ENCODE peak calls at places on chromosomes 7 and 10, in six cellular contexts. V, W, R, K, S and J are unnamed samples.

GRCh38 chr7:117581424-117581823 is 101.6 kb downstream of the CFTR start:
- DNase-seq in V (no peak), W (no peak), R (no peak), K (no peak), S (no peak), J (no peak)

GRCh38 chr7:20352573-20353304 is 22.0 kb downstream of the ITGB8 start:
- DNase-seq in V (peak; percentile 31), W (peak; percentile 64), R (no peak), K (no peak), S (no peak), J (peak; percentile 99)

GRCh38 chr10:60032723-60033122 is 126.4 kb upstream of the CCDC6 start:
- DNase-seq in V (peak; percentile 34), W (no peak), R (peak; percentile 40), K (no peak), S (peak; percentile 32), J (peak; percentile 61)

GRCh38 chr10:82536668-82537067 is 661.7 kb downstream of the NRG3 start:
- DNase-seq in V (no peak), W (no peak), R (no peak), K (no peak), S (no peak), J (no peak)

GRCh38 chr7:28591275-28591674 is 179.0 kb downstream of the CREB5 start:
- DNase-seq in V (no peak), W (no peak), R (no peak), K (no peak), S (no peak), J (no peak)

GRCh38 chr7:157250605-157251228 is 86.1 kb upstream of the DNAJB6 start:
- DNase-seq in V (peak; percentile 45), W (no peak), R (peak; percentile 49), K (peak; percentile 22), S (peak; percentile 72), J (peak; percentile 88)

GRCh38 chr10:43250625-43250924 is 16.3 kb downstream of the RASGEF1A start:
- DNase-seq in V (no peak), W (no peak), R (no peak), K (no peak), S (no peak), J (no peak)

GRCh38 chr10:132172091-132173066 is 14.4 kb upstream of the DPYSL4 start:
- DNase-seq in V (no peak), W (no peak), R (no peak), K (no peak), S (no peak), J (no peak)

GRCh38 chr7:148492157-148492860 is 98.3 kb upstream of the C7orf33 start:
- DNase-seq in V (no peak), W (no peak), R (no peak), K (no peak), S (no peak), J (no peak)

GRCh38 chr7:2198206-2198605 is 34.5 kb downstream of the MAD1L1 start:
- DNase-seq in V (no peak), W (peak; percentile 34), R (no peak), K (no peak), S (no peak), J (no peak)

GRCh38 chr7:82264752-82265305 is 178.7 kb downstream of the CACNA2D1 start:
- DNase-seq in V (no peak), W (no peak), R (no peak), K (no peak), S (no peak), J (no peak)

GRCh38 chr10:15333909-15334649 is 37.0 kb downstream of the FAM171A1 start:
- DNase-seq in V (no peak), W (no peak), R (no peak), K (no peak), S (no peak), J (no peak)

GRCh38 chr10:44946201-44946600 is 13.4 kb upstream of the RASSF4 start:
- DNase-seq in V (no peak), W (peak; percentile 39), R (no peak), K (no peak), S (no peak), J (no peak)

GRCh38 chr10:90930971-90931841 is 10.3 kb upstream of the ANKRD1 start:
- DNase-seq in V (peak; percentile 88), W (peak; percentile 98), R (no peak), K (peak; percentile 87), S (peak; percentile 49), J (peak; percentile 13)

GRCh38 chr10:47030191-47030698 is 119.0 kb downstream of the PTPN20 start:
- DNase-seq in V (no peak), W (peak; percentile 27), R (no peak), K (no peak), S (no peak), J (no peak)

GRCh38 chr7:154343778-154344412 is 291.7 kb downstream of the DPP6 start:
- DNase-seq in V (no peak), W (no peak), R (no peak), K (no peak), S (no peak), J (no peak)

GRCh38 chr7:2954433-2954853 is 89.2 kb downstream of the CARD11 start:
- DNase-seq in V (no peak), W (no peak), R (peak; percentile 37), K (no peak), S (no peak), J (no peak)

GRCh38 chr10:22017283-22018020 is 13.9 kb upstream of the DNAJC1 start:
- DNase-seq in V (no peak), W (no peak), R (no peak), K (no peak), S (no peak), J (no peak)

GRCh38 chr7:129434846-129435318 is 650 bp downstream of the STRIP2 start:
- DNase-seq in V (no peak), W (no peak), R (peak; percentile 9), K (no peak), S (peak; percentile 70), J (peak; percentile 27)

GRCh38 chr7:73828107-73828803 is 2.5 kb upstream of the CLDN4 start:
- DNase-seq in V (peak; percentile 80), W (no peak), R (peak; percentile 7), K (no peak), S (no peak), J (peak; percentile 70)

GRCh38 chr7:32290015-32290414 is 200.2 kb downstream of the LSM5 start:
- DNase-seq in V (no peak), W (no peak), R (no peak), K (no peak), S (no peak), J (no peak)

GRCh38 chr7:69845721-69846495 is 247.6 kb downstream of the AUTS2 start:
- DNase-seq in V (no peak), W (no peak), R (no peak), K (no peak), S (no peak), J (no peak)

GRCh38 chr10:23331567-23332290 is 12.9 kb downstream of the C10orf67 start:
- DNase-seq in V (peak; percentile 25), W (no peak), R (no peak), K (peak; percentile 72), S (no peak), J (no peak)

GRCh38 chr10:79380918-79381775 is 33.9 kb downstream of the PPIF start:
- DNase-seq in V (no peak), W (no peak), R (no peak), K (no peak), S (no peak), J (no peak)

GRCh38 chr10:29191674-29192073 is 97.2 kb upstream of the LYZL1 start:
- DNase-seq in V (no peak), W (no peak), R (no peak), K (no peak), S (no peak), J (no peak)

GRCh38 chr7:102155821-102156441 is 130.7 kb upstream of the SH2B2 start:
- DNase-seq in V (no peak), W (no peak), R (no peak), K (no peak), S (no peak), J (no peak)

GRCh38 chr7:102295346-102296178 is 8.9 kb downstream of the SH2B2 start:
- DNase-seq in V (no peak), W (peak; percentile 38), R (no peak), K (no peak), S (no peak), J (no peak)

GRCh38 chr7:27210441-27211083 is 10.7 kb upstream of the HOXA13 start:
- DNase-seq in V (peak; percentile 13), W (no peak), R (peak; percentile 59), K (peak; percentile 13), S (peak; percentile 83), J (peak; percentile 73)

GRCh38 chr7:123823898-123824753 is 20.8 kb upstream of the HYAL4 start:
- DNase-seq in V (no peak), W (no peak), R (peak; percentile 47), K (no peak), S (no peak), J (no peak)

GRCh38 chr10:120805014-120805805 is 46.0 kb upstream of the WDR11 start:
- DNase-seq in V (no peak), W (no peak), R (no peak), K (no peak), S (no peak), J (no peak)

GRCh38 chr10:75126277-75126676 is 14.8 kb downstream of the SAMD8 start:
- DNase-seq in V (no peak), W (no peak), R (no peak), K (no peak), S (no peak), J (no peak)

GRCh38 chr7:40058027-40058426 is 76.4 kb downstream of the MPLKIP start:
- DNase-seq in V (no peak), W (no peak), R (no peak), K (no peak), S (no peak), J (no peak)

GRCh38 chr10:88657901-88658300 is 6.3 kb upstream of the LIPF start:
- DNase-seq in V (no peak), W (no peak), R (no peak), K (peak; percentile 13), S (no peak), J (no peak)